ENCODE peak calls at places on chromosomes 6 and 20, in four cellular contexts. H is HepG2, I is A549, W is upper lobe of left lung. J is an unnamed sample.
A peak's percentile ranks its signal among the peaks of the same experiment; 100 is the strongest.

GRCh38 chr6:33000053-33000452 is 9.3 kb downstream of the HLA-DOA start:
- ATAC-seq in H (peak; percentile 71), I (peak; percentile 71), W (peak; percentile 14), J (no peak)

GRCh38 chr6:84762220-84762940 is 2.0 kb downstream of the TBX18 start:
- ATAC-seq in H (peak; percentile 65), I (peak; percentile 47), W (peak; percentile 22), J (no peak)

GRCh38 chr6:154249499-154250298 is 106.9 kb downstream of the IPCEF1 start:
- ATAC-seq in H (no peak), I (no peak), W (no peak), J (no peak)

GRCh38 chr6:161228096-161228495 is 45.8 kb downstream of the AGPAT4 start:
- ATAC-seq in H (no peak), I (no peak), W (peak; percentile 72), J (peak; percentile 62)

GRCh38 chr20:6944292-6944691 is 176.8 kb downstream of the BMP2 start:
- ATAC-seq in H (no peak), I (no peak), W (no peak), J (no peak)

GRCh38 chr6:46090115-46091079 is 39.4 kb upstream of the ENPP4 start:
- ATAC-seq in H (peak; percentile 80), I (peak; percentile 68), W (peak; percentile 81), J (no peak)

GRCh38 chr6:117267766-117268534 is 2.6 kb downstream of the VGLL2 start:
- ATAC-seq in H (no peak), I (no peak), W (no peak), J (no peak)

GRCh38 chr6:145352382-145353080 is 382.8 kb downstream of the EPM2A start:
- ATAC-seq in H (peak; percentile 73), I (no peak), W (no peak), J (no peak)

GRCh38 chr20:6044102-6044501 is 9.8 kb downstream of the LRRN4 start:
- ATAC-seq in H (peak; percentile 53), I (peak; percentile 15), W (peak; percentile 5), J (no peak)

GRCh38 chr20:35902545-35902941 is 51.8 kb downstream of the SCAND1 start:
- ATAC-seq in H (peak; percentile 30), I (no peak), W (no peak), J (no peak)

GRCh38 chr6:109349419-109349987 is 32.8 kb downstream of the CD164 start:
- ATAC-seq in H (peak; percentile 20), I (peak; percentile 59), W (peak; percentile 62), J (peak; percentile 46)

GRCh38 chr20:64082821-64083379 is 1.3 kb downstream of the LKAAEAR1 start:
- ATAC-seq in H (no peak), I (no peak), W (no peak), J (no peak)
- H3K4me3 ChIP-seq in H (peak overlapping the region; percentile 48), I (peak overlapping the region; percentile 71), W (peak overlapping the region; percentile 70), J (peak overlapping the region; percentile 62)

GRCh38 chr6:130070747-130071146 is 52.4 kb downstream of the L3MBTL3 start:
- ATAC-seq in H (no peak), I (no peak), W (no peak), J (no peak)
- TF ChIP-seq EP300 in H (no peak), I (no peak), W (no peak), J (no peak)

DNA sequence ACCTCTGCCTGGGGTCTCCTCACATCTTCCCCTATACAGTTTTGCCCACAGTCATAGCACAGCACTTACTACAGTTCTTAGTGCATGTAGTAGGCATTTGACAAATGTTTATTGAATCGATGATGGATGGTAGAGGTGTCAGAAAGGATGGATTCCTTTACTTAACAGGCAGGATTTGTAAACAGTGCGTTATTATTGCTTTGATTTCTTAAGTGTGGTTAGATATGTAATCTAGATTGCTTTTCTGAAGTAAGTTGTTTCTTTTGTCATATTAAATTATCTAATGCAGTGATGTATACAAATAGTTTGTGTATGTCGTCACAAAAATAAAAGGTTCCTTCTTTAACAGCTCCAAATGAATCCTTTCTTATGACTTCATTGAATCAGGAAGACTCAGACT is 87.5 kb downstream of the HIVEP1 start:
- ATAC-seq in H (no peak), I (no peak), W (no peak), J (no peak)
- H3K4me3 ChIP-seq in H (no peak overlapping the region), I (no peak overlapping the region), W (no peak overlapping the region), J (no peak overlapping the region)

DNA sequence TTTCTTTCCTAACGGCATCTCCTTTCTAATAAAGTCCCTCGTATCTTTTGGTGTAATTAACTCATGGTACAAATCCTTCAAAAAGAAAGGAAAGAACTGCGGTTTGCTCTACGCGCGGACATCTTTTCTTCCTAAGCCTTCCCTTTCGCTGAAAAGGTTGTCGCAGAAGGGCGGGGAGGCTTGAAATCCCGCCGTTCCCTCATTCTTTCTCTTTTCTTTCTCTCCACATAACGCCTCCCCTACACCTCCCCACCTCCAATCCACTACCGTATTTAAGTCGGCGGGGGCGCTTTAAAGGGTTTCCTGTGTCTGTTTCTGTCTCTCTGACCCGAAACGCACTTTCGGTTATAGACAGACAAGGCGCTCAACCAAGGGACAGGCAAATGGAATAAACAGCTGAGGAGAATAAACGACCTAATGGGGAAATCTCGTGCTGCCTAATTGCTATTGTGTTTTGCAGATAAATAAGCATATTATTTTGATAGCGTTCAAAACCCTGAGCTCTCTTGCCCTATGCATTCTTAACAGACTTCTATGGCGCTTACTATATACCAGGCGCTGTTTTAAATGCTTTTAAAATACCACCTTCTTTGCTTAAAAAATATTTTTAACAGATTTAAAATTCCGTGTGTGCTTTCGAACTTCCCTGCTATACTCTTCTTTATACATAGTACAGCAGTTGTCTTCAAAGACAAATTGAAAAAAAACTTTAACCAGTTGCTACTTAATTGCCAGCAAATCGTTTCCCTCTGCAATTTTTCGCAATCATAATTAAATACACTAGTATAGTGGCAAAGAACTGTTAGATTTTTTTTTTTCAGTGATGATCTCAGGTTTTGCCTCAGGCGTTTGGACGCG is 2.5 kb upstream of the HEY2 start:
- ATAC-seq in H (peak; percentile 14), I (no peak), W (peak; percentile 51), J (peak; percentile 7)
- TF ChIP-seq EP300 in H (no peak), I (no peak), W (no peak), J (no peak)

GRCh38 chr6:74167506-74167905 is 471.5 kb downstream of the CD109 start:
- ATAC-seq in H (no peak), I (no peak), W (no peak), J (no peak)
- H3K4me3 ChIP-seq in H (no peak overlapping the region), I (no peak overlapping the region), W (no peak overlapping the region), J (no peak overlapping the region)

DNA sequence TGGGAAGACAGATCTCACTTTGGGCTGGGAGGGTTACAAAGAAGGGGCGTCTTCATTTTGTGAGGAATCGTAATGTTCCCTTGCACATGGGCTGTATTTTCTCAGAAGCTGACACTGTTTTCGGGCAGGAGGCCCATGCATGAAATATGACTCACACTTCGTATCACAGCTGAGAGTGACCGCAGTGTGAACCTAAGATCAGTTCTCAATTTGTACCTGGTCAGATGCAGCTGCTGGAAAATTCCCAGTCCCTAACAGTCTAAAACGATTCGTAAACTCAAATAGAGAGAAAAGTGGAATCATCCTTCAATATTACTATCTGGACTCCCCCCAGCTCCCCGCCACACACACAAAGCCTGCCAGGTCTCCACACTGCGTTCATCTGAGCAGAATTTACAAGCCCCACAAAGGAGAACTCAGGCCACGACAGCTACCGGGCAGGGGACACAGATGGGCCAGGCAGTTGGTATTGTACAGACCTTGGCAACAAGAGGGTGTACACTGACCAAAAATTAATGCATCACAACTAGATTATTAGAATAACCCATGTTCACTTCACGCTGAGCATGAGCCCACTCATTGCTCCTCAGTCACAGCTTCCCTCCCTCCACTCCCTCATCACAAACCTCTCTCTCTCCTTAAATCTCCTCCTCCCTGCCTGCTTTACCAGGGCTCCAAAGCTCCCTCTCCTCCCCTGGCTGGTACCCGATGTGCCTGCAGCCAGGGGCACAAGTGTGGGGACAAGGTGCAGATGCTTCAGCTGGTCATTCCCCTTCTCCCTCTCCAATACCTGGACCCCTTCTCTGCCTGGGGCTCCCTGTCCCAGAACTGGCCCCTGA is 488.4 kb downstream of the PREX1 start:
- ATAC-seq in H (peak; percentile 13), I (peak; percentile 55), W (peak; percentile 81), J (peak; percentile 69)
- TF ChIP-seq EP300 in H (no peak), I (no peak), W (no peak), J (no peak)

DNA sequence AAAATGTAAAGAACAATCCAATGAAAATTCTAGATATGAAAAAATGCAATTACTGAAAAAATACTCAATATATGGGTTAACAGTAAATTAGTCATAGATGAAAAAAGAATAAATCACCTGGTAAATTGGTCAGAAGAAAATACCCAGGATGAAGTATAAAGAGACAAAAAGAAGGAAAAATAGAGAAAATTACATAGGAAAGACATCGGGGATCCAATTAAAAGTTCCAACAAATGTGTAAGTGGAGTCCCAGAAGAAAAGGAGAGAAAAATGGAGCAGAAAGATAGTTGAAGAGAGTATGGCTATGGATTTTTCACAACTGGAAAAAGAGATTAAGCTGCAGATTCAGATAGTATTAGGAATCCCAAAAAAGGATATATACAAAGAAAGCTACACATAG is 18.7 kb upstream of the UFL1 start:
- ATAC-seq in H (no peak), I (no peak), W (no peak), J (no peak)
- H3K4me3 ChIP-seq in H (no peak overlapping the region), I (no peak overlapping the region), W (no peak overlapping the region), J (no peak overlapping the region)

GRCh38 chr6:136822379-136823127 is at the start of gene PEX7:
- ATAC-seq in H (peak; percentile 89), I (peak; percentile 97), W (peak; percentile 98), J (peak; percentile 98)
- TF ChIP-seq EP300 in H (no peak), I (no peak), W (no peak), J (no peak)